ENCODE peak calls at places on chromosomes 1 and 21, in eight cellular contexts. Y is activated CD4-positive, alpha-beta T cell treated with anti-CD3 and anti-CD28 coated beads, Interleukin-2, amount 10 ng/mL, durations not matched to agents 7 days and 5 days; H is fibroblast of mammary gland; I is mucosa of descending colon; F is GM03348; A is NCI-H1092; V is Calu3; S is naive thymus-derived CD8-positive, alpha-beta T cell. B is an unnamed sample.

GRCh38 chr1:2946999-2947650 is 74.1 kb upstream of the ACTRT2 start:
- DNase-seq in Y (no peak), H (no peak), I (no peak), F (no peak), A (no peak), V (no peak), S (no peak), B (no peak)

GRCh38 chr1:220113136-220113695 is 19.3 kb downstream of the IARS2 start:
- DNase-seq in Y (peak), H (peak), I (peak), F (peak), A (no peak), V (no peak), S (peak), B (no peak)

GRCh38 chr1:207673399-207673798 is 28.5 kb downstream of the CR1L start:
- DNase-seq in Y (no peak), H (no peak), I (no peak), F (no peak), A (no peak), V (no peak), S (no peak), B (no peak)

GRCh38 chr1:10899490-10900264 is 103.2 kb upstream of the CASZ1 start:
- DNase-seq in Y (no peak), H (peak), I (no peak), F (no peak), A (no peak), V (no peak), S (no peak), B (peak)

GRCh38 chr21:32135401-32136363 is 143.2 kb downstream of the MIS18A start:
- DNase-seq in Y (no peak), H (peak), I (no peak), F (peak), A (no peak), V (no peak), S (no peak), B (peak)

GRCh38 chr21:38716942-38717341 is 88.8 kb upstream of the ETS2 start:
- DNase-seq in Y (no peak), H (peak), I (no peak), F (peak), A (no peak), V (no peak), S (no peak), B (no peak)

GRCh38 chr1:181608951-181609350 is 125.6 kb downstream of the CACNA1E start:
- DNase-seq in Y (no peak), H (no peak), I (no peak), F (no peak), A (no peak), V (no peak), S (no peak), B (no peak)

GRCh38 chr1:9230869-9231533 is 3.6 kb upstream of the H6PD start:
- DNase-seq in Y (no peak), H (no peak), I (no peak), F (no peak), A (no peak), V (no peak), S (no peak), B (no peak)

GRCh38 chr1:207910678-207911354 is at the start of gene CD34:
- DNase-seq in Y (peak), H (no peak), I (no peak), F (peak), A (no peak), V (peak), S (no peak), B (peak)

GRCh38 chr1:53273526-53273925 is 35.2 kb upstream of the MAGOH start:
- DNase-seq in Y (no peak), H (no peak), I (no peak), F (no peak), A (no peak), V (no peak), S (no peak), B (no peak)